ENCODE peak calls at places on chromosomes 1 and 21, in five cellular contexts. A is GM23338, V is bronchial epithelial cell, P is psoas muscle, Z is astrocyte of the cerebellum. G is an unnamed sample.

GRCh38 chr1:58572691-58573090 is 4.4 kb downstream of the TACSTD2 start:
- DNase-seq in A (peak), V (peak), P (no peak), Z (no peak), G (no peak)

GRCh38 chr1:48249868-48250267 is 27.4 kb downstream of the SLC5A9 start:
- DNase-seq in A (peak), V (no peak), P (no peak), Z (no peak), G (no peak)

GRCh38 chr1:229714964-229715603 is 89.0 kb downstream of the URB2 start:
- DNase-seq in A (peak), V (peak), P (no peak), Z (no peak), G (peak)

GRCh38 chr1:28887418-28887834 is 26.9 kb upstream of the EPB41 start:
- DNase-seq in A (peak), V (no peak), P (no peak), Z (no peak), G (peak)

GRCh38 chr1:206742702-206743383 is 27.7 kb upstream of the IL19 start:
- DNase-seq in A (no peak), V (no peak), P (no peak), Z (no peak), G (no peak)

GRCh38 chr21:16324630-16325029 is 594.8 kb downstream of the USP25 start:
- DNase-seq in A (no peak), V (no peak), P (no peak), Z (no peak), G (no peak)

GRCh38 chr21:32886339-32886738 is 114.8 kb upstream of the PAXBP1 start:
- DNase-seq in A (no peak), V (no peak), P (no peak), Z (no peak), G (peak)

GRCh38 chr21:31781737-31782136 is 49.8 kb upstream of the SCAF4 start:
- DNase-seq in A (no peak), V (no peak), P (peak), Z (peak), G (no peak)

GRCh38 chr1:235295902-235296350 is 32.1 kb downstream of the ARID4B start:
- DNase-seq in A (peak), V (peak), P (no peak), Z (peak), G (no peak)

GRCh38 chr1:41733021-41733420 is 185.7 kb downstream of the HIVEP3 start:
- DNase-seq in A (no peak), V (no peak), P (no peak), Z (no peak), G (no peak)

GRCh38 chr1:34808051-34808810 is 15.4 kb downstream of the GJA4 start:
- DNase-seq in A (no peak), V (no peak), P (no peak), Z (no peak), G (no peak)

GRCh38 chr1:109357673-109358072 is 40.0 kb downstream of the SORT1 start:
- DNase-seq in A (no peak), V (no peak), P (no peak), Z (no peak), G (no peak)

GRCh38 chr1:200223207-200223606 is 186.6 kb downstream of the ZNF281 start:
- DNase-seq in A (no peak), V (no peak), P (no peak), Z (no peak), G (no peak)

GRCh38 chr21:43778469-43779335 is 2.6 kb upstream of the CSTB start:
- DNase-seq in A (peak), V (peak), P (no peak), Z (no peak), G (peak)

GRCh38 chr1:205545001-205545919 is 40.8 kb downstream of the CDK18 start:
- DNase-seq in A (no peak), V (no peak), P (no peak), Z (no peak), G (no peak)

GRCh38 chr1:32741417-32742131 is 39.0 kb upstream of the SYNC start:
- DNase-seq in A (peak), V (no peak), P (peak), Z (no peak), G (no peak)

GRCh38 chr1:16980473-16981268 is at the start of gene MFAP2:
- DNase-seq in A (peak), V (peak), P (peak), Z (no peak), G (no peak)

GRCh38 chr1:60942291-60942690 is 140.1 kb upstream of the NFIA start:
- DNase-seq in A (no peak), V (peak), P (no peak), Z (no peak), G (no peak)

GRCh38 chr1:206834711-206835110 is 30.7 kb upstream of the IL20 start:
- DNase-seq in A (no peak), V (peak), P (peak), Z (no peak), G (no peak)

GRCh38 chr21:32411366-32412161 is 942 bp upstream of the EVA1C start:
- DNase-seq in A (peak), V (no peak), P (peak), Z (no peak), G (peak)

GRCh38 chr1:62437273-62437945 is 560 bp downstream of the USP1 start:
- DNase-seq in A (peak), V (peak), P (peak), Z (no peak), G (peak)

GRCh38 chr1:223678841-223679240 is 13.3 kb upstream of the CAPN8 start:
- DNase-seq in A (no peak), V (no peak), P (no peak), Z (no peak), G (no peak)

GRCh38 chr1:74767490-74767889 is 34.5 kb downstream of the TYW3 start:
- DNase-seq in A (peak), V (peak), P (no peak), Z (no peak), G (no peak)

GRCh38 chr1:66303646-66304045 is 230.3 kb upstream of the SGIP1 start:
- DNase-seq in A (no peak), V (no peak), P (no peak), Z (no peak), G (no peak)

GRCh38 chr1:176364231-176364905 is 98.6 kb upstream of the PAPPA2 start:
- DNase-seq in A (peak), V (no peak), P (no peak), Z (no peak), G (no peak)

GRCh38 chr1:61391730-61392129 is 309.4 kb downstream of the NFIA start:
- DNase-seq in A (no peak), V (no peak), P (no peak), Z (no peak), G (no peak)

GRCh38 chr1:26134466-26134865 is 22.8 kb downstream of the PDIK1L start:
- DNase-seq in A (no peak), V (no peak), P (no peak), Z (no peak), G (no peak)

GRCh38 chr1:150875197-150876110 is 945 bp downstream of the ARNT start:
- DNase-seq in A (peak), V (no peak), P (no peak), Z (no peak), G (peak)

GRCh38 chr1:155858805-155859233 is 548 bp upstream of the SYT11 start:
- DNase-seq in A (no peak), V (no peak), P (peak), Z (no peak), G (no peak)

GRCh38 chr1:155859881-155860841 is 794 bp downstream of the SYT11 start:
- DNase-seq in A (peak), V (no peak), P (peak), Z (peak), G (peak)

GRCh38 chr1:155864393-155864792 is 5.0 kb downstream of the SYT11 start:
- DNase-seq in A (no peak), V (peak), P (no peak), Z (no peak), G (no peak)

GRCh38 chr1:155859234-155859829 is at the start of gene SYT11:
- DNase-seq in A (peak), V (peak), P (peak), Z (peak), G (peak)

GRCh38 chr1:155860939-155861496 is 1.7 kb downstream of the SYT11 start:
- DNase-seq in A (peak), V (no peak), P (no peak), Z (no peak), G (no peak)
- H3K4me3 ChIP-seq in A (peak), V (no peak), P (peak), Z (peak), G (no peak)

DNA sequence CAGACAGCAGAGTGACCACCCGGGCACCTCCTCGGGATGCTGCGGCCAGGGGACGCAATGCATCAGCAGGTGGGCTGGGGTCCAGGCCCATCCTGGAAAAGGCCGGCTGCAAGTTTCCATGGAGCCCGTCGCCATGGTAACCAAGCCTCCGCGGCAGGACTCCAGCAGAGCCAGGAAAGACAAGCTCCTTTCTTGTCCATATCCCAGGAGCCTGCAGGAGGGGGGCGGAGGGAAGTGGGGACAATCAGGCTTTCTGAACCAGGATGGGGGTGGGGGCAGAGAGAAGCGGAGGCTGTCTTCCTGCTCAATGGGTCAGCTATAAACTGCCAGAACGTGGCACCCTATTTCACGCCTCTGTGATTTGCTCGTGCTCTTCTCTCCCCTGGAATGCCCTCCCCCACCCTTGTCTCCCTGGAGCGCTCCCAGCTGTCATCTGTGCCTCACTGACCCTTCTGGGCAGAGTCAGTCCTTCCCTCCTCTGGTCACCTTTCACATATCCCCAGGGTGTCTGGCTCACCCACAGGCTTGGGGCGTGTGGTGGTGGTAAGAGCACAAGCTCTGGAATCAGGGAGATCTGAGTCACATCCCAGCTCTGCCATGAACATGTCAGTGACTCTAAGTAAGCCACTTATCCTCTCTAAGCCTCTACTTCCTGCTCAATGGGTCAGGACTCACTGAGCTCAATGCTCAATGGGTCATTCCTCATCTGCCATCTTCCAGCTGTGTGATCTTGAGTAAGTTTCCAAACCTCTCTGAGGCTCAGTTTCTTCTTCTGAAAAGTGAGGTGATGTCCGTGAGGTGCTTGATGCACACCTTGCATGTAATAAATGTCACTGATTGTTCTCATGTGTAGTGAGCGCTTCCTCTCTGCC is 58.9 kb upstream of the LAPTM5 start:
- DNase-seq in A (peak), V (peak), P (peak), Z (peak), G (no peak)
- H3K4me3 ChIP-seq in A (peak), V (no peak), P (no peak), Z (no peak), G (no peak)

GRCh38 chr1:6003568-6004411 is 11.6 kb upstream of the NPHP4 start:
- DNase-seq in A (no peak), V (no peak), P (no peak), Z (no peak), G (no peak)
- H3K4me3 ChIP-seq in A (no peak), V (no peak), P (no peak), Z (no peak), G (no peak)

GRCh38 chr1:120176092-120176855 is at the start of gene SEC22B:
- DNase-seq in A (peak), V (peak), P (peak), Z (peak), G (peak)
- H3K4me3 ChIP-seq in A (peak), V (peak), P (peak), Z (peak), G (peak)

GRCh38 chr1:156502396-156502748 is 1.8 kb upstream of the MEF2D start:
- DNase-seq in A (no peak), V (peak), P (no peak), Z (no peak), G (no peak)
- H3K4me3 ChIP-seq in A (peak), V (no peak), P (peak), Z (no peak), G (peak)

DNA sequence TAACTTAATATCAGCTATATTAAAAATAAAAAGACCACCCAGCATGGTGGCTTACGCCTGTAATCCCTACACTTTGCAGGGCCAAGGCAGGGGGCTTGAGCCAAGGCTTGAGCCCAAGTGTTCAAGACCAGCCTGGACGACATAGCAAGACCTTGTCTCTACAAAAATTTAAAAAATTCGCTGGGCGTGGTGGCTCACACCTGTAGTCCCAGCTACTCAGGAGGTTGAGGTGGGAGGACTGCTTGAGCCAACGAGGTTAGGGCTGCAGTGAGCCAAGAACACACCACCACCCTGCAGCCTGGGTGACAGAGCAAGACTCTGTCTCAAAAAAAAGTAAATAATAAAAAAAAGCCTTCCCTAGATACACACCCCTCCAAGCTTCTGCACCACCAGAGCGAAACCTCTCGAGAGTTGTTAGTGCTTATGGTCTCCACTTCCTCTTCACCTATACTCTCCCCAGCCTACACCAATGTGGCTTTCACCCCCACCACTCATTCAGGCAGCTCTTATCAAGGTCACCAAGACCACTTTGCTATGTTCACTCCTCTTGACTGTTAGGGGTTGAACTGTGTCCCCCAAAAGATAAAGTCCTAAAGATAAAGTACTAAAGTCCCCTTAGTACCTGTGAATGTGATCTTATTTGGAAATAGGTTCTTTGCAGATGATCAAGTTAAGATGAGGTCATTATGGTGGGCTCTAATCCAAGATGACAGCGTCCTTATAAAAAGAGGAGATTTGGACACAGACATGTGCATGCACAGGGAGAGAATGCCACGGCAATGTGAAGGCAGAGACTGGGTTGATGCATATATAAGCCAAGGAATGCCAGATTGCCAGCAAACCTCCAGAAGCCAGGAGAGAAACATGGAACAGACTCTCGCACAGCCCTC is 6.8 kb upstream of the PPP1R15B start:
- DNase-seq in A (no peak), V (no peak), P (no peak), Z (no peak), G (no peak)
- H3K4me3 ChIP-seq in A (no peak), V (no peak), P (no peak), Z (no peak), G (no peak)

GRCh38 chr1:67791261-67791660 is 42.0 kb downstream of the GNG12 start:
- DNase-seq in A (no peak), V (peak), P (no peak), Z (no peak), G (no peak)
- H3K4me3 ChIP-seq in A (no peak), V (no peak), P (no peak), Z (no peak), G (no peak)

GRCh38 chr1:1432951-1433803 is 2.3 kb upstream of the VWA1 start:
- DNase-seq in A (peak), V (peak), P (peak), Z (no peak), G (no peak)
- H3K4me3 ChIP-seq in A (peak), V (peak), P (peak), Z (peak), G (no peak)

GRCh38 chr1:1204998-1205768 is 1.2 kb downstream of the TNFRSF18 start:
- DNase-seq in A (no peak), V (no peak), P (peak), Z (no peak), G (no peak)
- H3K4me3 ChIP-seq in A (no peak), V (no peak), P (no peak), Z (no peak), G (no peak)

DNA sequence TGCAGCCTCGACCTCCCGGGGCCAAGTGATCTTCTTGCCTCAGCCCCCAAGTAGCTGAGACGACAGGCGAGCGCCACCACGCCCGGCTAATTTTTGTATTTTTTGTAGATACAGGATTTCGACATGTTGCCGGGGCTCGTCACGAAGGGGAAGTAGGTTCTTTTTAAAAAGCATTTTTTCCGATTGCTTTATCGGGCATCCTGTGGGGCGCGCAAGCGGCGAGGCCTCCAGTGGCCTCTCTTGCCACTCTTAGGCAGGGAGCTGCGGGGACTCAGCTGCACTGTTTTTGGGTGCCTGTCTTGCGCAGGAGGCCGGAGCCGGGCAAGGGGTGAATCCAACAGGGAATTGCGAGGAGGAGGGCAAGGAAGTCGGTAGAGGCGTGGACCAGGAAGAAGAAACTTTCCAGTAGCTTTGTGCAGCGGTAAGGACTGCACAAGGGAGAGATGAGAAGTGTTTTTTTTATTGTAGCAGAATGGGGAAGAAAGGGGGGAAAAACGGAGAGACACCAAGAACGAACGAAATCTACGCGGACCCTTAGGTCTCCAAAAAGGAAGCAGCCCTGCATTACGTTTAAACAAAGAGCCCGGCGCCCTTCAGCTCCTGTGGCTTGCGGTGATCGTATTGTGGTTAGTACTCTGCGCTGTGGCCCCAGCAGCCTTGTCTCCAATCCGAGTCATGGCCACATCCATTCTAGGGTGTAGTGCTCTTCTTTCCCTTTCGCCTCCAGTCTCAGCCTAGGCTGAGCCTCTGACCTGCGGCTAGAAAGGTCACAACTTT is 164.8 kb downstream of the PPIAL4G start:
- DNase-seq in A (peak), V (no peak), P (no peak), Z (no peak), G (peak)
- H3K4me3 ChIP-seq in A (peak), V (peak), P (peak), Z (peak), G (peak)

G was measured in CD4-positive, alpha-beta memory T cell.